ENCODE peak calls at places on chromosomes 12 and 14, in nine cellular contexts. One of them, this sample, is unnamed.

GRCh38 chr14:57834001-57834598 is 31.8 kb downstream of the SLC35F4 start:
- DNase-seq in colonic mucosa: no peak
- DNase-seq in MCF 10A: no peak
- DNase-seq in heart right ventricle: no peak
- DNase-seq in MM.1S: no peak
- DNase-seq in transverse colon: no peak
- DNase-seq in left ventricle myocardium inferior: no peak
- DNase-seq in dorsolateral prefrontal cortex: no peak
- DNase-seq in CD4-positive, alpha-beta T cell: no peak
- DNase-seq in this sample: no peak

GRCh38 chr14:94470311-94470710 is 5.7 kb downstream of the SERPINA9 start:
- DNase-seq in colonic mucosa: no peak
- DNase-seq in MCF 10A: no peak
- DNase-seq in heart right ventricle: no peak
- DNase-seq in MM.1S: no peak
- DNase-seq in transverse colon: no peak
- DNase-seq in left ventricle myocardium inferior: no peak
- DNase-seq in dorsolateral prefrontal cortex: no peak
- DNase-seq in CD4-positive, alpha-beta T cell: no peak
- DNase-seq in this sample: no peak

GRCh38 chr14:104889374-104889755 is 24.3 kb downstream of the CEP170B start:
- DNase-seq in colonic mucosa: no peak
- DNase-seq in MCF 10A: no peak
- DNase-seq in heart right ventricle: no peak
- DNase-seq in MM.1S: no peak
- DNase-seq in transverse colon: no peak
- DNase-seq in left ventricle myocardium inferior: peak; percentile 11
- DNase-seq in dorsolateral prefrontal cortex: no peak
- DNase-seq in CD4-positive, alpha-beta T cell: no peak
- DNase-seq in this sample: peak; percentile 27

GRCh38 chr12:52045794-52046199 is 5.4 kb upstream of the NR4A1 start:
- DNase-seq in colonic mucosa: peak; percentile 82
- DNase-seq in MCF 10A: no peak
- DNase-seq in heart right ventricle: peak; percentile 70
- DNase-seq in MM.1S: no peak
- DNase-seq in transverse colon: peak; percentile 77
- DNase-seq in left ventricle myocardium inferior: no peak
- DNase-seq in dorsolateral prefrontal cortex: no peak
- DNase-seq in CD4-positive, alpha-beta T cell: no peak
- DNase-seq in this sample: peak; percentile 85

GRCh38 chr12:120598674-120599463 is 17.7 kb upstream of the POP5 start:
- DNase-seq in colonic mucosa: no peak
- DNase-seq in MCF 10A: peak; percentile 61
- DNase-seq in heart right ventricle: no peak
- DNase-seq in MM.1S: peak; percentile 21
- DNase-seq in transverse colon: no peak
- DNase-seq in left ventricle myocardium inferior: no peak
- DNase-seq in dorsolateral prefrontal cortex: no peak
- DNase-seq in CD4-positive, alpha-beta T cell: no peak
- DNase-seq in this sample: peak; percentile 81

GRCh38 chr12:14191612-14192011 is 173.9 kb upstream of the ATF7IP start:
- DNase-seq in colonic mucosa: no peak
- DNase-seq in MCF 10A: no peak
- DNase-seq in heart right ventricle: no peak
- DNase-seq in MM.1S: no peak
- DNase-seq in transverse colon: no peak
- DNase-seq in left ventricle myocardium inferior: no peak
- DNase-seq in dorsolateral prefrontal cortex: no peak
- DNase-seq in CD4-positive, alpha-beta T cell: no peak
- DNase-seq in this sample: no peak

GRCh38 chr14:58663494-58664111 is 25.8 kb downstream of the DACT1 start:
- DNase-seq in colonic mucosa: no peak
- DNase-seq in MCF 10A: peak; percentile 13
- DNase-seq in heart right ventricle: no peak
- DNase-seq in MM.1S: no peak
- DNase-seq in transverse colon: peak; percentile 21
- DNase-seq in left ventricle myocardium inferior: no peak
- DNase-seq in dorsolateral prefrontal cortex: no peak
- DNase-seq in CD4-positive, alpha-beta T cell: no peak
- DNase-seq in this sample: no peak

GRCh38 chr12:84858796-84859195 is 53.8 kb downstream of the SLC6A15 start:
- DNase-seq in colonic mucosa: no peak
- DNase-seq in MCF 10A: no peak
- DNase-seq in heart right ventricle: no peak
- DNase-seq in MM.1S: no peak
- DNase-seq in transverse colon: no peak
- DNase-seq in left ventricle myocardium inferior: no peak
- DNase-seq in dorsolateral prefrontal cortex: no peak
- DNase-seq in CD4-positive, alpha-beta T cell: no peak
- DNase-seq in this sample: no peak

GRCh38 chr12:59155448-59155847 is 235.1 kb upstream of the LRIG3 start:
- DNase-seq in colonic mucosa: no peak
- DNase-seq in MCF 10A: no peak
- DNase-seq in heart right ventricle: no peak
- DNase-seq in MM.1S: no peak
- DNase-seq in transverse colon: no peak
- DNase-seq in left ventricle myocardium inferior: no peak
- DNase-seq in dorsolateral prefrontal cortex: no peak
- DNase-seq in CD4-positive, alpha-beta T cell: no peak
- DNase-seq in this sample: no peak

GRCh38 chr14:51479584-51480305 is 172.0 kb upstream of the FRMD6 start:
- DNase-seq in colonic mucosa: peak; percentile 22
- DNase-seq in MCF 10A: peak; percentile 17
- DNase-seq in heart right ventricle: peak; percentile 18
- DNase-seq in MM.1S: no peak
- DNase-seq in transverse colon: no peak
- DNase-seq in left ventricle myocardium inferior: peak; percentile 23
- DNase-seq in dorsolateral prefrontal cortex: no peak
- DNase-seq in CD4-positive, alpha-beta T cell: no peak
- DNase-seq in this sample: no peak

GRCh38 chr14:96095058-96095457 is 55.9 kb downstream of the C14orf132 start:
- DNase-seq in colonic mucosa: no peak
- DNase-seq in MCF 10A: no peak
- DNase-seq in heart right ventricle: no peak
- DNase-seq in MM.1S: no peak
- DNase-seq in transverse colon: no peak
- DNase-seq in left ventricle myocardium inferior: no peak
- DNase-seq in dorsolateral prefrontal cortex: no peak
- DNase-seq in CD4-positive, alpha-beta T cell: no peak
- DNase-seq in this sample: no peak

GRCh38 chr14:86858591-86858990 is 1134.4 kb downstream of the GALC start:
- DNase-seq in colonic mucosa: no peak
- DNase-seq in MCF 10A: no peak
- DNase-seq in heart right ventricle: no peak
- DNase-seq in MM.1S: no peak
- DNase-seq in transverse colon: no peak
- DNase-seq in left ventricle myocardium inferior: no peak
- DNase-seq in dorsolateral prefrontal cortex: no peak
- DNase-seq in CD4-positive, alpha-beta T cell: no peak
- DNase-seq in this sample: no peak

GRCh38 chr12:116656371-116656770 is 81.5 kb downstream of the SPRING1 start:
- DNase-seq in colonic mucosa: no peak
- DNase-seq in MCF 10A: no peak
- DNase-seq in heart right ventricle: no peak
- DNase-seq in MM.1S: no peak
- DNase-seq in transverse colon: no peak
- DNase-seq in left ventricle myocardium inferior: no peak
- DNase-seq in dorsolateral prefrontal cortex: no peak
- DNase-seq in CD4-positive, alpha-beta T cell: no peak
- DNase-seq in this sample: no peak

GRCh38 chr14:64060648-64061096 is 207.9 kb downstream of the SYNE2 start:
- DNase-seq in colonic mucosa: peak; percentile 42
- DNase-seq in MCF 10A: peak; percentile 95
- DNase-seq in heart right ventricle: no peak
- DNase-seq in MM.1S: peak; percentile 7
- DNase-seq in transverse colon: peak; percentile 42
- DNase-seq in left ventricle myocardium inferior: no peak
- DNase-seq in dorsolateral prefrontal cortex: no peak
- DNase-seq in CD4-positive, alpha-beta T cell: no peak
- DNase-seq in this sample: no peak

GRCh38 chr12:85299058-85299457 is 19.0 kb downstream of the ALX1 start:
- DNase-seq in colonic mucosa: no peak
- DNase-seq in MCF 10A: no peak
- DNase-seq in heart right ventricle: no peak
- DNase-seq in MM.1S: peak; percentile 58
- DNase-seq in transverse colon: no peak
- DNase-seq in left ventricle myocardium inferior: no peak
- DNase-seq in dorsolateral prefrontal cortex: no peak
- DNase-seq in CD4-positive, alpha-beta T cell: no peak
- DNase-seq in this sample: no peak

GRCh38 chr12:122022393-122023338 is 982 bp downstream of the BCL7A start:
- DNase-seq in colonic mucosa: peak; percentile 31
- DNase-seq in MCF 10A: peak; percentile 11
- DNase-seq in heart right ventricle: no peak
- DNase-seq in MM.1S: no peak
- DNase-seq in transverse colon: no peak
- DNase-seq in left ventricle myocardium inferior: peak; percentile 32
- DNase-seq in dorsolateral prefrontal cortex: peak; percentile 49
- DNase-seq in CD4-positive, alpha-beta T cell: peak; percentile 19
- DNase-seq in this sample: no peak

GRCh38 chr14:61841145-61841544 is 78.9 kb downstream of the SNAPC1 start:
- DNase-seq in colonic mucosa: no peak
- DNase-seq in MCF 10A: peak; percentile 13
- DNase-seq in heart right ventricle: no peak
- DNase-seq in MM.1S: no peak
- DNase-seq in transverse colon: no peak
- DNase-seq in left ventricle myocardium inferior: no peak
- DNase-seq in dorsolateral prefrontal cortex: no peak
- DNase-seq in CD4-positive, alpha-beta T cell: no peak
- DNase-seq in this sample: no peak

GRCh38 chr12:106254724-106255123 is 6.9 kb upstream of the CKAP4 start:
- DNase-seq in colonic mucosa: peak; percentile 8
- DNase-seq in MCF 10A: no peak
- DNase-seq in heart right ventricle: no peak
- DNase-seq in MM.1S: no peak
- DNase-seq in transverse colon: no peak
- DNase-seq in left ventricle myocardium inferior: no peak
- DNase-seq in dorsolateral prefrontal cortex: no peak
- DNase-seq in CD4-positive, alpha-beta T cell: no peak
- DNase-seq in this sample: no peak

GRCh38 chr12:12561305-12562015 is 1.2 kb downstream of the DUSP16 start:
- DNase-seq in colonic mucosa: peak; percentile 54
- DNase-seq in MCF 10A: peak; percentile 69
- DNase-seq in heart right ventricle: peak; percentile 67
- DNase-seq in MM.1S: peak; percentile 56
- DNase-seq in transverse colon: peak; percentile 64
- DNase-seq in left ventricle myocardium inferior: peak; percentile 70
- DNase-seq in dorsolateral prefrontal cortex: peak; percentile 75
- DNase-seq in CD4-positive, alpha-beta T cell: peak; percentile 24
- DNase-seq in this sample: peak; percentile 49
- TF ChIP-seq CTCF in colonic mucosa: no peak
- TF ChIP-seq CTCF in MCF 10A: no peak
- TF ChIP-seq CTCF in heart right ventricle: peak; percentile 9
- TF ChIP-seq CTCF in MM.1S: no peak
- TF ChIP-seq CTCF in transverse colon: no peak
- TF ChIP-seq CTCF in left ventricle myocardium inferior: no peak
- TF ChIP-seq CTCF in dorsolateral prefrontal cortex: peak; percentile 9
- TF ChIP-seq CTCF in CD4-positive, alpha-beta T cell: no peak
- TF ChIP-seq CTCF in this sample: no peak

GRCh38 chr12:74412607-74413230 is 124.9 kb upstream of the ATXN7L3B start:
- DNase-seq in colonic mucosa: no peak
- DNase-seq in MCF 10A: peak; percentile 52
- DNase-seq in heart right ventricle: no peak
- DNase-seq in MM.1S: peak; percentile 60
- DNase-seq in transverse colon: no peak
- DNase-seq in left ventricle myocardium inferior: no peak
- DNase-seq in dorsolateral prefrontal cortex: no peak
- DNase-seq in CD4-positive, alpha-beta T cell: no peak
- DNase-seq in this sample: no peak
- TF ChIP-seq CTCF in colonic mucosa: no peak
- TF ChIP-seq CTCF in MCF 10A: peak; percentile 49
- TF ChIP-seq CTCF in heart right ventricle: peak; percentile 43
- TF ChIP-seq CTCF in MM.1S: peak; percentile 46
- TF ChIP-seq CTCF in transverse colon: peak; percentile 17
- TF ChIP-seq CTCF in left ventricle myocardium inferior: peak; percentile 51
- TF ChIP-seq CTCF in dorsolateral prefrontal cortex: peak; percentile 68
- TF ChIP-seq CTCF in CD4-positive, alpha-beta T cell: peak; percentile 33
- TF ChIP-seq CTCF in this sample: peak; percentile 42

DNA sequence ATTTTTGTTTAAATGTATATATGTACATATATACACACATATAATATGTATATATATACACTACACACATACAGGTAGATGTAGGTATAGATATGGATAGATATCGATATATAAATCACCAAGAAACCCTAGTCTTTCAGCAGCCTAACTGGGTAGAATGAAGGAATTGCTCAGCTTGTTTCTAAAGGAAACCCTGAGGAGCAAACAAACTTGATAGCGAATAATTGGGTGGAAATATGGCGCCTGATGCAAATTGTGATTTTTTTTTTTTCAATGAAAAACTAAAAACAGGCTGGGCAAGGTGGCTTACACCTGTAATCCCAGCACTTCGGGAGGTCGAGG is 254 bp upstream of the CCDC177 start:
- DNase-seq in colonic mucosa: no peak
- DNase-seq in MCF 10A: no peak
- DNase-seq in heart right ventricle: no peak
- DNase-seq in MM.1S: no peak
- DNase-seq in transverse colon: no peak
- DNase-seq in left ventricle myocardium inferior: no peak
- DNase-seq in dorsolateral prefrontal cortex: no peak
- DNase-seq in CD4-positive, alpha-beta T cell: no peak
- DNase-seq in this sample: no peak
- TF ChIP-seq CTCF in colonic mucosa: no peak
- TF ChIP-seq CTCF in MCF 10A: no peak
- TF ChIP-seq CTCF in heart right ventricle: peak; percentile 3
- TF ChIP-seq CTCF in MM.1S: no peak
- TF ChIP-seq CTCF in transverse colon: no peak
- TF ChIP-seq CTCF in left ventricle myocardium inferior: peak; percentile 33
- TF ChIP-seq CTCF in dorsolateral prefrontal cortex: no peak
- TF ChIP-seq CTCF in CD4-positive, alpha-beta T cell: peak; percentile 68
- TF ChIP-seq CTCF in this sample: peak; percentile 54

GRCh38 chr14:82621881-82622450 is 1088.3 kb upstream of the SEL1L start:
- DNase-seq in colonic mucosa: no peak
- DNase-seq in MCF 10A: no peak
- DNase-seq in heart right ventricle: no peak
- DNase-seq in MM.1S: no peak
- DNase-seq in transverse colon: no peak
- DNase-seq in left ventricle myocardium inferior: no peak
- DNase-seq in dorsolateral prefrontal cortex: no peak
- DNase-seq in CD4-positive, alpha-beta T cell: no peak
- DNase-seq in this sample: no peak
- TF ChIP-seq CTCF in colonic mucosa: no peak
- TF ChIP-seq CTCF in MCF 10A: no peak
- TF ChIP-seq CTCF in heart right ventricle: no peak
- TF ChIP-seq CTCF in MM.1S: no peak
- TF ChIP-seq CTCF in transverse colon: no peak
- TF ChIP-seq CTCF in left ventricle myocardium inferior: no peak
- TF ChIP-seq CTCF in dorsolateral prefrontal cortex: no peak
- TF ChIP-seq CTCF in CD4-positive, alpha-beta T cell: no peak
- TF ChIP-seq CTCF in this sample: no peak